ENCODE peak calls at places on chromosome 6, in seven cellular contexts. I is H1, R is SK-N-SH, S is K562, H is HCT116, Z is GM12878, P is T47D. G is an unnamed sample.

GRCh38 chr6:66429220-66429619 is 722.2 kb upstream of the EYS start:
- DNase-seq in I (no peak), S (no peak), H (no peak), Z (no peak), R (peak; percentile 16), P (no peak), G (no peak)

GRCh38 chr6:155313602-155314091 is 637 bp downstream of the TFB1M start:
- DNase-seq in I (no peak), S (peak; percentile 47), H (no peak), R (no peak), P (peak; percentile 16), Z (no peak), G (peak; percentile 65)

GRCh38 chr6:6529275-6529674 is 59.2 kb upstream of the LY86 start:
- DNase-seq in P (no peak), S (no peak), H (no peak), Z (no peak), R (no peak), I (no peak), G (no peak)

GRCh38 chr6:89369009-89369408 is 16.5 kb upstream of the UBE2J1 start:
- DNase-seq in R (no peak), H (no peak), I (no peak), S (no peak), P (peak; percentile 82), Z (no peak), G (peak; percentile 35)

GRCh38 chr6:54847799-54848597 is 1.4 kb downstream of the FAM83B start:
- DNase-seq in H (peak; percentile 32), Z (no peak), P (peak; percentile 30), I (no peak), S (no peak), R (no peak), G (no peak)

GRCh38 chr6:168232528-168232927 is 87.0 kb downstream of the DACT2 start:
- DNase-seq in P (no peak), S (no peak), Z (no peak), I (no peak), H (no peak), R (no peak), G (no peak)

GRCh38 chr6:134079406-134079921 is 27.0 kb upstream of the SLC2A12 start:
- DNase-seq in H (no peak), I (no peak), Z (no peak), S (no peak), R (no peak), P (no peak), G (no peak)

GRCh38 chr6:155936551-155936950 is 480.9 kb upstream of the NOX3 start:
- DNase-seq in R (no peak), P (no peak), Z (no peak), H (no peak), S (no peak), I (no peak), G (no peak)

GRCh38 chr6:30260036-30260504 is 46.9 kb upstream of the TRIM26 start:
- DNase-seq in H (no peak), I (peak; percentile 66), R (no peak), Z (no peak), P (no peak), S (no peak), G (no peak)

GRCh38 chr6:111949546-111949945 is 76.3 kb upstream of the FYN start:
- DNase-seq in I (no peak), H (no peak), P (no peak), Z (no peak), S (no peak), R (no peak), G (no peak)

GRCh38 chr6:99219788-99220187 is 129.7 kb downstream of the FAXC start:
- DNase-seq in I (peak; percentile 73), R (peak; percentile 57), P (peak; percentile 68), Z (no peak), H (peak; percentile 24), S (peak; percentile 8), G (no peak)

GRCh38 chr6:150670311-150670710 is 70.6 kb downstream of the PLEKHG1 start:
- DNase-seq in I (no peak), Z (no peak), S (no peak), P (no peak), R (no peak), H (no peak), G (no peak)

GRCh38 chr6:98576811-98577210 is 257.6 kb upstream of the POU3F2 start:
- DNase-seq in Z (no peak), P (no peak), S (no peak), I (no peak), R (no peak), H (no peak), G (no peak)

GRCh38 chr6:30678964-30679726 is 6.3 kb upstream of the DHX16 start:
- DNase-seq in S (peak; percentile 95), I (peak; percentile 98), P (peak; percentile 83), H (no peak), R (peak; percentile 90), Z (no peak), G (peak; percentile 83)

GRCh38 chr6:16711551-16712249 is 49.6 kb downstream of the ATXN1 start:
- DNase-seq in R (no peak), S (peak; percentile 8), I (no peak), P (peak; percentile 23), H (peak; percentile 82), Z (no peak), G (peak; percentile 59)

GRCh38 chr6:50271266-50271665 is 221.5 kb upstream of the DEFB112 start:
- DNase-seq in P (no peak), H (no peak), Z (no peak), R (no peak), I (no peak), S (no peak), G (no peak)

GRCh38 chr6:116034327-116034726 is 26.4 kb downstream of the FRK start:
- DNase-seq in S (peak; percentile 25), P (no peak), I (no peak), H (no peak), Z (no peak), R (no peak), G (no peak)

GRCh38 chr6:129657433-129657832 is 52.5 kb downstream of the ARHGAP18 start:
- DNase-seq in I (no peak), Z (no peak), H (no peak), P (no peak), S (no peak), R (no peak), G (no peak)

GRCh38 chr6:105510746-105511145 is 107.9 kb upstream of the PREP start:
- DNase-seq in I (no peak), S (no peak), P (no peak), Z (no peak), R (no peak), H (no peak), G (no peak)

GRCh38 chr6:131949615-131949908 is 1.6 kb downstream of the CCN2 start:
- DNase-seq in I (no peak), Z (no peak), P (peak; percentile 40), R (no peak), S (no peak), H (no peak), G (no peak)

DNA sequence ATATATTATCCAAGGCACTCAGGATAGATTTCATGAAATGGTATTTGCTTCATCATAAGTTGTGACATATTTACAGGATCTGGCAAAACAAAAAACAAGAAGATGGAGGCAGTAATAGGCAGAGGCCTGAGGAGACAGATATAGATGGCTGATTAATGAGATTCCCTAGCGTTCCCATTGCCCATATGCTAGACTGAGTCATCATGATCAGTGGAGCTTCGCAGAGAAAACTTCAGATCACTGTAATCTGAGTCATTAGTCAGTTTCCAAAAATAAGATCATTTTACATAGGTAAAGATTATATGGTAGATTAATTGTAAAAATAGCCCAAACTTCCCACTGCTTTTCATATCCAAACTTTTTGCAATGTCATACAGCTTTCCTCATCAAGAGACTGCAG is 625.9 kb downstream of the RNF144B start:
- DNase-seq in P (no peak), H (no peak), Z (no peak), I (no peak), R (no peak), S (no peak), G (no peak)
- TF ChIP-seq JUND in P (no peak), H (no peak), Z (no peak), I (no peak), R (no peak), S (no peak), G (no peak)

GRCh38 chr6:38015341-38015740 is 195.8 kb downstream of the ZFAND3 start:
- DNase-seq in I (no peak), R (no peak), P (no peak), Z (no peak), H (no peak), S (no peak), G (no peak)

GRCh38 chr6:38016824-38017223 is 197.3 kb downstream of the ZFAND3 start:
- DNase-seq in R (no peak), I (no peak), H (no peak), S (no peak), Z (no peak), P (no peak), G (no peak)

DNA sequence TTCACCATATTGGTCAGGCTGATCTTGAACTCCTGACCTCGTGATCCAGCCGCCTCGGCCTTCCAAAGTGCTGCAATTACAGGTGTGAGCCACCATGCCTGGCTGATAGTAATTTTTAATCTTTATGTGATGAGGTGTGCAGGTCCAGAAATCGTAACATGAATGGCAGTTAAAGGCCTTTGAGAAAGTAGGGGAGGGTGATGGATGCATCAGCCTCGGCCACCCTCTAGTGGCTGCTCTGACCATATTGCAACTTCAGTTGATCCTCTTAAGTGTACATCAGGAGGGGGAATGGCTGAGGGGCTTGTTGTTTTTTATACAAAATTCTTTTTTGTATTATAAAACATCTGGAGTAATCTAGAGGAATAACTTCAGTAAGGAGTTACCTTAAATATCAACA is 193.0 kb downstream of the ZFAND3 start:
- DNase-seq in I (peak; percentile 48), H (peak; percentile 44), R (peak; percentile 37), P (peak; percentile 68), S (peak; percentile 47), Z (no peak), G (peak; percentile 57)
- TF ChIP-seq JUND in I (no peak), H (no peak), R (no peak), P (no peak), S (peak; percentile 21), Z (no peak), G (no peak)

DNA sequence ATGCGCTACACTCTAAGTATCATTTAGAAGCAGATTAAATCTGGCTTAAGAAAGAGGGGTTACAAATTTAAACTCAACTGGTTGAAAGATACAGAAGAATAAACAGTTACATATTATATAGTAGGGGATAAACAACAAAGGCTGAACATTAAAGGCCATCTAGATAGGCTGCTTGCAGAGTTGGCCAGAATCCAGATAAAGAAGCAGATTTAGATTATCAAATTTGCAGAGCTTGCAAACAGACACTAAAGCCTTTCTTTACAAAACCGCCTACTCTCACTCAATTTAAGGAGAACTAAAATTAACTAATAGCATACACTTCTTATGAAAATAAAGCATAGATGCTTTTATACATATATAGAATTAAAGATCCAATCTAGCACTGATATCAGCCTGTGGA is 93.1 kb downstream of the SESN1 start:
- DNase-seq in R (peak; percentile 21), H (no peak), P (no peak), Z (no peak), I (no peak), S (no peak), G (no peak)
- TF ChIP-seq JUND in R (no peak), H (no peak), P (no peak), Z (no peak), I (no peak), S (no peak), G (no peak)

DNA sequence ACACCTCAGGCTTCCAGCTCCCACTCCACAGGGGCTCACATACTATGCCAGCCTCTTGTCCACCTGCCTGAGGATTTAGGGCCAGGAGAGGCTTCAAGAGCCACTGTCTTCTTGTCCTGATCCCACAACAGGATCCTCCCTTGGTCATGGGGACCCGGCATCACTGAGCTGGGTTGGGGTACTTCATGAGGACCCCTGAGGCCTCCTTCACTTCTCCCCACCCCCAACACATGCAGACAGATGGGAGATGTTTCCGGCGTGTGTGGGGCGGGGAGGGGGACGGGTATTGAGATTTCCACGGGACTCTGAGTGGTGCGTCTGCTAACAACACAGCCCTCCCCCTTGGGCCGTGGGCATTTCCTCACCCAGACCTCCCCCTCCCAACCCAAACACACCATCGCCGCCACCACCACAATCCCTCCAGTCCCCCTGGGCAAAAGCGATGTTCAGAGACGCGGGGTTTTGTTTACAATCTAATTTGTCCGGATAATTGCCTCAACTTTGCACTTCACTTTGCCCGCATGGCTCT is 943 bp upstream of the FOXP4 start:
- DNase-seq in Z (no peak), R (no peak), H (no peak), I (no peak), P (no peak), S (peak; percentile 44), G (no peak)
- TF ChIP-seq JUND in Z (no peak), R (no peak), H (no peak), I (no peak), P (no peak), S (no peak), G (no peak)

G was measured in HepG2.